ENCODE peak calls at places on chromosomes 5 and 9, in ten cellular contexts. V, U, M, C, G, B, W, E, K and T are unnamed samples.
A peak's percentile ranks its signal among the peaks of the same experiment; 100 is the strongest.

GRCh38 chr5:317086-317811 is 4.3 kb upstream of the AHRR start:
- DNase-seq in E (no peak), M (peak; percentile 74), U (peak; percentile 61), V (peak; percentile 77), K (no peak), B (peak; percentile 93), W (peak; percentile 67), C (no peak), G (peak; percentile 79), T (peak; percentile 56)

GRCh38 chr9:17843236-17843635 is 264.4 kb downstream of the SH3GL2 start:
- DNase-seq in C (no peak), V (no peak), M (no peak), E (no peak), G (no peak), W (no peak), B (no peak), K (no peak), U (no peak), T (no peak)

GRCh38 chr9:94511134-94511942 is 43.5 kb upstream of the PCAT7 start:
- DNase-seq in C (no peak), M (no peak), W (no peak), V (no peak), B (no peak), U (no peak), G (peak; percentile 3), K (no peak), E (no peak), T (no peak)

GRCh38 chr5:146574713-146575112 is 58.7 kb upstream of the GPR151 start:
- DNase-seq in B (no peak), E (no peak), G (no peak), M (no peak), C (no peak), W (no peak), U (no peak), K (no peak), V (no peak), T (no peak)

GRCh38 chr5:78178356-78178755 is 116.1 kb downstream of the AP3B1 start:
- DNase-seq in M (no peak), G (no peak), C (no peak), W (no peak), E (no peak), U (no peak), V (no peak), B (no peak), K (no peak), T (no peak)

GRCh38 chr5:144060598-144060997 is 109.9 kb downstream of the YIPF5 start:
- DNase-seq in U (no peak), M (peak; percentile 33), V (no peak), E (no peak), G (no peak), B (peak; percentile 71), C (no peak), K (no peak), W (peak; percentile 26), T (no peak)

GRCh38 chr9:90921104-90921503 is 119.5 kb downstream of the SYK start:
- DNase-seq in K (peak; percentile 87), M (no peak), E (no peak), W (no peak), B (peak; percentile 61), V (peak; percentile 79), G (peak; percentile 56), C (no peak), U (peak; percentile 80), T (no peak)

GRCh38 chr5:125113328-125113727 is 366.9 kb upstream of the ZNF608 start:
- DNase-seq in K (no peak), G (no peak), V (no peak), M (no peak), C (no peak), E (no peak), U (no peak), W (no peak), B (peak; percentile 19), T (no peak)

GRCh38 chr9:116318463-116319271 is 165.1 kb downstream of the PAPPA start:
- DNase-seq in M (peak; percentile 84), V (peak; percentile 65), B (peak; percentile 93), G (peak; percentile 76), E (peak; percentile 43), U (peak; percentile 48), K (no peak), W (no peak), C (peak; percentile 71), T (no peak)

GRCh38 chr5:150464554-150465012 is 15.0 kb upstream of the RPS14 start:
- DNase-seq in U (no peak), B (peak; percentile 49), E (no peak), G (peak; percentile 82), K (no peak), V (no peak), M (no peak), W (no peak), C (peak; percentile 79), T (no peak)

GRCh38 chr5:128711216-128711615 is 173.2 kb upstream of the FBN2 start:
- DNase-seq in E (no peak), C (no peak), M (no peak), U (no peak), V (no peak), B (peak; percentile 34), W (peak; percentile 4), G (no peak), K (no peak), T (no peak)

GRCh38 chr5:94613583-94613982 is 4.8 kb downstream of the KIAA0825 start:
- DNase-seq in G (peak; percentile 33), M (peak; percentile 13), B (peak; percentile 7), E (no peak), U (no peak), W (peak; percentile 19), K (no peak), V (no peak), C (no peak), T (no peak)

GRCh38 chr9:108473209-108474112 is 382.3 kb downstream of the ACTL7B start:
- DNase-seq in E (peak; percentile 41), V (no peak), U (no peak), G (peak; percentile 87), B (peak; percentile 90), W (peak; percentile 79), K (peak; percentile 45), M (peak; percentile 61), C (no peak), T (peak; percentile 85)

GRCh38 chr5:96080557-96080956 is 118.9 kb upstream of the ELL2 start:
- DNase-seq in W (peak; percentile 63), E (no peak), B (peak; percentile 86), G (peak; percentile 33), K (no peak), U (no peak), V (no peak), M (peak; percentile 77), C (no peak), T (no peak)

GRCh38 chr5:137753227-137753985 is 757 bp downstream of the HNRNPA0 start:
- DNase-seq in U (peak; percentile 62), C (peak; percentile 62), M (no peak), W (no peak), K (peak; percentile 44), G (no peak), E (peak; percentile 46), B (peak; percentile 33), V (peak; percentile 92), T (peak; percentile 60)

GRCh38 chr9:114464652-114465051 is 40.6 kb downstream of the WHRN start:
- DNase-seq in M (no peak), C (no peak), G (no peak), E (no peak), V (no peak), K (no peak), U (no peak), W (no peak), B (no peak), T (no peak)

DNA sequence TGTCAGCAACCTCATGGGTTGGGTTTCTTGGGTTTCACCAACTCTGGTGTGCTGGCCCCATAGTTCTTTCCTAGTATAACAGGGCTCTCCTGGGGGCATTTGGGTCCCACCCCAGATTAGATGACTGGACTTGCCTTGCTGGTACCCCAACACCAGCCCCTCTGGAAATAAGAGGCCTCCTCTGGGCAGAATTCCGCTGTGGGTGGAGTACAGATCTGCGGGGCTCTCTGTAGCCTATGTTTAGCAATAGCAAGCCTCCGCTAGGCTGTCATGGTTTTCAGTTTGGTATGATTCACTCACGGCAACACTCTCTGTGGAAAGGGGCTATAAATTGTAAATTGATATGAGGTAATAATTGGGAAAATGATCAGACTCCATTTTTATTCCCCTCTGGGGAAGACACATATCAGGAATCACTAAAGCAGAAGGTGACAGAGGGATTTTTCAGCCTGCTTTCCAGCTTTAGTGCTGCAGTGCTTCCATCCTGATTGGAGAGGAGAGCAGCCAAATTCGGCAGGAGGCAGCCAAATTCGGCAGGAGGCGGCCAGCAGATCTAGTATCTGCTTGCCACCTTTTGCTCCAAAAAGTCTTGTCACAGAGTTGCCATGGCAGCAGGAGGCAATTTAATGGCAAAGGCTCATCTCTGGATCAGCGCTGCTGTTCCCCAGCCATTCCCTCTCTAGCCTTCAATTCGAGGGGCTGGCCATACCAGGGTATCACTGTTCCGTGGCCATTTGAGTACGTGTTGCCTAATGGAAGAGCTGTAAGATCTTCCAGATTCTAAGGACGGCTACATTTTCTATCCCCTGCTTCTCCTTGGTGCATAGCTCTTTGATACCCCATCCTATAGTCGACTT is 84.6 kb downstream of the SLC44A1 start:
- DNase-seq in M (no peak), G (no peak), B (no peak), C (no peak), U (no peak), K (peak; percentile 22), E (no peak), W (no peak), V (no peak), T (no peak)
- H3K4me3 ChIP-seq in M (no peak overlapping the region), G (no peak overlapping the region), B (no peak overlapping the region), C (no peak overlapping the region), U (no peak overlapping the region), K (no peak overlapping the region), E (no peak overlapping the region), W (no peak overlapping the region), V (no peak overlapping the region), T (no peak overlapping the region)

GRCh38 chr5:5025774-5026406 is 114.2 kb upstream of the ADAMTS16 start:
- DNase-seq in W (no peak), E (no peak), V (no peak), M (no peak), B (no peak), K (no peak), G (no peak), C (no peak), U (no peak), T (peak; percentile 26)
- H3K4me3 ChIP-seq in W (no peak overlapping the region), E (no peak overlapping the region), V (no peak overlapping the region), M (no peak overlapping the region), B (no peak overlapping the region), K (no peak overlapping the region), G (no peak overlapping the region), C (no peak overlapping the region), U (no peak overlapping the region), T (no peak overlapping the region)

GRCh38 chr9:97856857-97857602 is 4.0 kb downstream of the FOXE1 start:
- DNase-seq in M (no peak), G (no peak), V (no peak), K (no peak), B (no peak), W (no peak), C (no peak), E (no peak), U (no peak), T (no peak)
- H3K4me3 ChIP-seq in M (no peak overlapping the region), G (no peak overlapping the region), V (no peak overlapping the region), K (no peak overlapping the region), B (no peak overlapping the region), W (no peak overlapping the region), C (no peak overlapping the region), E (no peak overlapping the region), U (no peak overlapping the region), T (no peak overlapping the region)

DNA sequence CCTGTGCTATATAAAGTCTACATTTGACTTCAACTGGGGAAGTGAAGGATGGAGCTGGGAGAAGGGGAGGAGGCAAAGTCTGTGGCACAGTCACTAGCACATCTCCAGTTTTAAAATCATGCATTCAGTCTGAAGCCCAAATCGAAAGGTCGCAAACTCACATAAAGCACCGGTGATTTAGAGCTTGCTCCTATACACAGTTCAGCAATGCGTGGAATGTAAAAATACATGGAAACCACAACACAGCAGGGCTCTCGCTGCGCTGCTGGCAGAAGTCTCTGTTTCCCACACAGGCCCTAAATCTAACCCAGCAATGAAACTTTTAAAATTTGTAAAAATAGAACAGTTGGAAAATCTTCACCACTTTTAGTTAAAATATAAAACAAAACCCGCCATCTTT is 68.2 kb downstream of the EBF1 start:
- DNase-seq in C (no peak), K (no peak), B (no peak), V (no peak), M (peak; percentile 57), E (no peak), W (peak; percentile 91), G (no peak), U (no peak), T (peak; percentile 73)
- H3K4me3 ChIP-seq in C (no peak overlapping the region), K (no peak overlapping the region), B (no peak overlapping the region), V (no peak overlapping the region), M (no peak overlapping the region), E (no peak overlapping the region), W (no peak overlapping the region), G (no peak overlapping the region), U (no peak overlapping the region), T (no peak overlapping the region)